ENCODE peak calls at places on chromosomes 3 and 15, in seven cellular contexts. P is HCT116; S is A549; H is spleen; O is CD8-positive, alpha-beta T cell; N is trophoblast cell; D is effector memory CD4-positive, alpha-beta T cell. V is an unnamed sample.
A peak's percentile ranks its signal among the peaks of the same experiment; 100 is the strongest.

GRCh38 chr3:132550579-132551305 is 46.3 kb upstream of the ACKR4 start:
- DNase-seq in S (no peak), D (no peak), P (no peak), H (no peak), N (no peak), O (no peak), V (no peak)

GRCh38 chr15:45157974-45158373 is 28.2 kb downstream of the DUOX1 start:
- DNase-seq in N (no peak), P (no peak), O (no peak), S (no peak), H (no peak), D (no peak), V (peak; percentile 11)

GRCh38 chr15:38028869-38029268 is 94.4 kb downstream of the TMCO5A start:
- DNase-seq in P (no peak), D (no peak), S (no peak), O (no peak), H (no peak), N (no peak), V (no peak)

GRCh38 chr3:55185380-55185779 is 257.5 kb upstream of the LRTM1 start:
- DNase-seq in P (no peak), N (peak; percentile 26), H (no peak), D (no peak), S (no peak), O (no peak), V (no peak)

GRCh38 chr3:81998139-81998755 is 236.8 kb upstream of the GBE1 start:
- DNase-seq in O (no peak), S (no peak), D (no peak), P (no peak), N (no peak), H (no peak), V (no peak)

GRCh38 chr15:66955871-66956585 is 109.4 kb upstream of the SMAD3 start:
- DNase-seq in S (peak; percentile 49), D (no peak), P (peak; percentile 56), O (no peak), H (no peak), N (peak; percentile 80), V (no peak)

GRCh38 chr3:188905580-188905979 is 266.2 kb upstream of the TPRG1 start:
- DNase-seq in O (no peak), H (no peak), P (no peak), S (no peak), N (no peak), D (no peak), V (no peak)

GRCh38 chr3:32890420-32891276 is 60.8 kb upstream of the CCR4 start:
- DNase-seq in S (no peak), P (no peak), O (no peak), H (no peak), D (no peak), N (no peak), V (no peak)

GRCh38 chr3:114447545-114447944 is 153.7 kb downstream of the TIGIT start:
- DNase-seq in D (no peak), O (no peak), P (no peak), S (no peak), N (no peak), H (no peak), V (no peak)

GRCh38 chr3:8619548-8619947 is 25.1 kb downstream of the SSUH2 start:
- DNase-seq in P (no peak), H (no peak), N (peak; percentile 30), D (no peak), S (no peak), O (no peak), V (no peak)

GRCh38 chr3:181212271-181212670 is 222.7 kb upstream of the DNAJC19 start:
- DNase-seq in N (no peak), D (no peak), O (no peak), P (no peak), H (no peak), S (no peak), V (no peak)

GRCh38 chr3:184135911-184136260 is 728 bp downstream of the EIF2B5 start:
- DNase-seq in P (no peak), D (no peak), S (no peak), H (no peak), O (no peak), N (no peak), V (no peak)

GRCh38 chr15:89822951-89823701 is 8.5 kb upstream of the ANPEP start:
- DNase-seq in D (no peak), H (peak; percentile 83), S (no peak), N (no peak), P (no peak), O (no peak), V (no peak)

DNA sequence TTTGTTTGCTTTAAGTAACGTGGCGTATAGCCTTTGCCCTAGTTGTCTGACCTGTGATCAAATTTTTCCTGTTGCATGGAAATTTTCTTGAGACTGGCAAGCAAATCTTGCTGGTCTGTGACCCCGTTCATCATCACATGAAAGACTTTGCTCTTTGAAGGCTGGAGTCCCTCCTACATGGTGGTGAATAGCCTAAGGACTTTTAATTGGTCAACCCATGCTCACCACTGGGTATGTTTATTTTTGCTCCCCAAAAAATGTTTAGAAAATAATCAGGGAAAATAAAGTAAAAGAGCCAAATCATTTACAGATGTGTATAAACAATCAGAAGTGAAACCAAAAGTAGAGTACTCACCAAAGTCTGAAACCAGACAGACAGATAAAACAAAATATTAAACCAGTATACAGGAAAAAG is 1075.3 kb upstream of the ALCAM start:
- DNase-seq in H (no peak), D (no peak), P (no peak), N (no peak), S (no peak), O (no peak), V (no peak)
- H3K4me3 ChIP-seq in H (peak overlapping the region; percentile 9), D (peak overlapping the region; percentile 10), P (no peak overlapping the region), N (no peak overlapping the region), S (peak overlapping the region; percentile 14), O (no peak overlapping the region), V (peak overlapping the region; percentile 20)

GRCh38 chr3:194204793-194205065 is 68.8 kb downstream of the HES1 start:
- DNase-seq in S (no peak), P (no peak), D (no peak), O (no peak), H (no peak), N (peak; percentile 56), V (no peak)

GRCh38 chr3:194201953-194202666 is 66.2 kb downstream of the HES1 start:
- DNase-seq in H (no peak), D (no peak), O (no peak), P (no peak), N (no peak), S (no peak), V (no peak)

GRCh38 chr3:194205675-194206133 is 69.8 kb downstream of the HES1 start:
- DNase-seq in O (no peak), D (no peak), S (no peak), H (no peak), P (peak; percentile 39), N (no peak), V (no peak)

GRCh38 chr3:194203482-194204035 is 67.6 kb downstream of the HES1 start:
- DNase-seq in S (no peak), P (no peak), N (no peak), H (no peak), O (peak; percentile 49), D (no peak), V (no peak)

DNA sequence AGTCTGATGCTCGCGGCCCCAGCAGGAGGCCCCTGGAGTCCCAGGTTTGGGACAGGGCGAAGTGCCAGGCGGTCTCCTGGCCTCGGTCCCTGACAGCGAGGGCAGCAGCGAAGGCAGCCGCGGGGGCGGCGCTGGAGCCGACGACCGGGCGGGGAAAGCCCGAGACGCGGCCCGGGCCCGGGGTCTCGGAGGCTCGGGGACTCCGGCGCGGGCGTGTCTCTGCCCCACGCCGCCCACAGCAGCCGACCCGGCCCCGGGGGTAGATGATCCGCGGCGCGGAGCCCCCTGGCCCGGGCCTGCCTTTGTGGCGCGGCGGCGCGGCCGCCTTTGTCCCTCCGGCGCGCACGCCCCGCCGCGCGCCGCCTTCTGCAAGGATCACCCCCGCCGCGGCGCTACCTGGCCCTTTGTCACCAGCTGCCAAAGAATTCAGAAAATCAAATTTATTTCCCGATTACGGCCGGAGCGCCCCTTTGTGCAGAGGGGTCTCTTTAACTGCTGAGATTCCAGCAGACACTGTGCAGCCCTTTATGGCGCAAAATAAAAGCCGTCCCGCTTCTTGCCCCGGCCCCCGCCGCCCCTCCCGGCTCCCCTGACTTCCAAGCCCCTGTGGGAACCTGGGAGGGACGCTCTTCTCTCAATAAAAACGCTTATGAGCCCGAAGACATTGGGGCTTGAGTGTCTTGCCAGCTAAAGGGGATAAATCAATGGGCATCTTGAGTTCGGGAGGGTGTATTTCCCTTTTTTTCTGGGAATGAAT is 68.3 kb downstream of the HES1 start:
- DNase-seq in S (peak; percentile 33), O (peak; percentile 50), D (no peak), P (no peak), H (no peak), N (no peak), V (peak; percentile 73)
- H3K4me3 ChIP-seq in S (peak overlapping the region; percentile 53), O (peak overlapping the region; percentile 32), D (peak overlapping the region; percentile 5), P (peak overlapping the region; percentile 25), H (peak overlapping the region; percentile 18), N (peak overlapping the region; percentile 61), V (no peak overlapping the region)

GRCh38 chr15:34716111-34716510 is 38.7 kb downstream of the GJD2 start:
- DNase-seq in O (no peak), P (no peak), H (no peak), D (no peak), N (no peak), S (no peak), V (no peak)

GRCh38 chr15:34714476-34715121 is 40.2 kb downstream of the GJD2 start:
- DNase-seq in S (no peak), N (no peak), H (no peak), P (no peak), O (no peak), D (no peak), V (no peak)

GRCh38 chr15:34719051-34719882 is 35.5 kb downstream of the GJD2 start:
- DNase-seq in H (no peak), O (no peak), S (no peak), P (no peak), N (no peak), D (no peak), V (no peak)

GRCh38 chr15:34719883-34720148 is 35.0 kb downstream of the GJD2 start:
- DNase-seq in N (no peak), H (no peak), D (no peak), P (no peak), O (no peak), S (no peak), V (no peak)

DNA sequence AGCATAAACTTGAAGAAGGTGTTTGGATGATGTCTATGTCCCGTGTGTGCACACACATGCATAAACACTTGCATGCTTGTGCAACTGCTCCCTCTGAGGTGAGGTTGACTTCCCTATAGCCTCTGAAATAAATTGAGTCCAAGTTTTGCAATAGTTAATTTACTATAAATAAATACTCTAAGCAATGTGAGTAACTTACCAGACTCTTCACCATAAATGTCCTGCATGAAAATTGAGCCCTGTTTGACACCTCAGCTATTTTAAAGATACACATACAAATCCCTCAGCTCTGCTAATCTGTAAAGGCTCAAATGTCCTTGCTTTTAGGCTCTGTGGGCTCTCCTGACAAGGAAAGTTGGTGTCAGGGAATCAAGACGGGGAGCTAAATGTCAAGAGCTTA is 37.1 kb downstream of the GJD2 start:
- DNase-seq in N (no peak), P (no peak), H (no peak), S (no peak), O (no peak), D (no peak), V (no peak)
- H3K4me3 ChIP-seq in N (no peak overlapping the region), P (no peak overlapping the region), H (no peak overlapping the region), S (no peak overlapping the region), O (no peak overlapping the region), D (no peak overlapping the region), V (no peak overlapping the region)

DNA sequence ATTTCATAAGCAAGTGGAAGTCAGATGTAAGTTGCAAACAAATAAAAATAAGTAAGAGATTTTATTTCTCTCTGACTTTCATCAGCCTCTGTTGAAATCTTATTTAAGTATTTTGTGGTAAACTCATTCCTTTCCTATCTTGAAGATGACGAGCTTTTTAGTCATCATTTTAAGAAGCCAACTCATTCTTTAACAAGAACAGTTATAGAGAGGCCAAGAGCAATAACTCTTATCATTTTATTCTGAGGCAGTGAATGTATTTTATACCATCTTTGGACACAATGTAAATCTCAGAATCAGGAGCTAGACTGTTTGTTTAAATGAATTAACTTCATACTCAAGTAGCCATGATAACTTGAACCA is 147.5 kb upstream of the MBNL1 start:
- DNase-seq in H (no peak), P (no peak), N (no peak), S (no peak), O (no peak), D (no peak), V (no peak)
- H3K4me3 ChIP-seq in H (no peak overlapping the region), P (no peak overlapping the region), N (no peak overlapping the region), S (no peak overlapping the region), O (no peak overlapping the region), D (no peak overlapping the region), V (no peak overlapping the region)